ENCODE peak calls at places on chromosome 17, in ten cellular contexts. R is Ammon's horn, I is Calu3, T is NCI-H2107, Z is HT-29, Y is bronchial epithelial cell, H is NCI-H2171, P is activated T-cell treated with anti-CD3 and anti-CD28 coated beads for 24 hours, K is fibroblast of the aortic adventitia, O is GM12865. C is an unnamed sample.

GRCh38 chr17:37176683-37177082 is 199.1 kb upstream of the C17orf78 start:
- DNase-seq in R (peak), I (no peak), T (no peak), Z (no peak), Y (peak), H (no peak), P (no peak), K (peak), O (no peak), C (no peak)

GRCh38 chr17:14301761-14302401 is 1.0 kb downstream of the HS3ST3B1 start:
- DNase-seq in R (no peak), I (peak), T (no peak), Z (no peak), Y (no peak), H (no peak), P (peak), K (peak), O (peak), C (no peak)

GRCh38 chr17:40485851-40486512 is 15.4 kb downstream of the TNS4 start:
- DNase-seq in R (no peak), I (peak), T (peak), Z (no peak), Y (peak), H (no peak), P (no peak), K (peak), O (no peak), C (no peak)

GRCh38 chr17:9973689-9974459 is 68.8 kb upstream of the RCVRN start:
- DNase-seq in R (no peak), I (no peak), T (no peak), Z (no peak), Y (no peak), H (no peak), P (no peak), K (peak), O (no peak), C (no peak)

GRCh38 chr17:73496232-73496631 is 148.0 kb downstream of the SDK2 start:
- DNase-seq in R (no peak), I (no peak), T (no peak), Z (no peak), Y (no peak), H (no peak), P (no peak), K (no peak), O (no peak), C (no peak)

GRCh38 chr17:36936455-36936934 is 780 bp upstream of the LHX1 start:
- DNase-seq in R (no peak), I (no peak), T (no peak), Z (no peak), Y (no peak), H (no peak), P (no peak), K (no peak), O (no peak), C (no peak)

GRCh38 chr17:36601303-36602029 is at the start of gene MRM1:
- DNase-seq in R (peak), I (peak), T (peak), Z (peak), Y (peak), H (peak), P (peak), K (peak), O (peak), C (peak)

GRCh38 chr17:45269912-45270311 is 8.0 kb upstream of the SPATA32 start:
- DNase-seq in R (no peak), I (no peak), T (no peak), Z (no peak), Y (no peak), H (no peak), P (no peak), K (no peak), O (no peak), C (no peak)

GRCh38 chr17:45787656-45788055 is 3.5 kb downstream of the CRHR1 start:
- DNase-seq in R (no peak), I (no peak), T (no peak), Z (no peak), Y (no peak), H (no peak), P (no peak), K (no peak), O (no peak), C (no peak)

C was measured in GM19239.